ENCODE peak calls at places on chromosomes 11 and 22, in eight cellular contexts. One of them, this sample, is unnamed.

GRCh38 chr22:29011200-29011867 is 50.3 kb downstream of the C22orf31 start:
- DNase-seq in fibroblast of mammary gland: no peak
- DNase-seq in lung: no peak
- DNase-seq in Calu3: no peak
- DNase-seq in osteocyte: no peak
- DNase-seq in tibial nerve: no peak
- DNase-seq in nephron progenitor cell: no peak
- DNase-seq in retinal pigment epithelial cell: no peak
- DNase-seq in this sample: no peak

GRCh38 chr11:13249992-13250391 is 27.6 kb upstream of the BMAL1 start:
- DNase-seq in retinal pigment epithelial cell: no peak
- DNase-seq in fibroblast of mammary gland: peak; percentile 26
- DNase-seq in nephron progenitor cell: no peak
- DNase-seq in osteocyte: no peak
- DNase-seq in tibial nerve: no peak
- DNase-seq in Calu3: no peak
- DNase-seq in lung: no peak
- DNase-seq in this sample: no peak

GRCh38 chr11:10317281-10317755 is 12.4 kb downstream of the ADM start:
- DNase-seq in retinal pigment epithelial cell: no peak
- DNase-seq in osteocyte: no peak
- DNase-seq in tibial nerve: no peak
- DNase-seq in nephron progenitor cell: no peak
- DNase-seq in lung: no peak
- DNase-seq in fibroblast of mammary gland: no peak
- DNase-seq in Calu3: no peak
- DNase-seq in this sample: no peak

GRCh38 chr22:41620646-41621098 is at the start of gene DESI1:
- DNase-seq in nephron progenitor cell: no peak
- DNase-seq in Calu3: peak; percentile 59
- DNase-seq in lung: no peak
- DNase-seq in fibroblast of mammary gland: no peak
- DNase-seq in osteocyte: no peak
- DNase-seq in retinal pigment epithelial cell: no peak
- DNase-seq in tibial nerve: no peak
- DNase-seq in this sample: no peak

GRCh38 chr11:22674470-22675426 is 8.3 kb downstream of the GAS2 start:
- DNase-seq in lung: no peak
- DNase-seq in nephron progenitor cell: no peak
- DNase-seq in Calu3: peak; percentile 54
- DNase-seq in fibroblast of mammary gland: no peak
- DNase-seq in retinal pigment epithelial cell: no peak
- DNase-seq in osteocyte: no peak
- DNase-seq in tibial nerve: no peak
- DNase-seq in this sample: no peak

GRCh38 chr11:48107188-48107704 is 109.4 kb upstream of the OR4B1 start:
- DNase-seq in tibial nerve: no peak
- DNase-seq in nephron progenitor cell: no peak
- DNase-seq in Calu3: no peak
- DNase-seq in osteocyte: peak; percentile 64
- DNase-seq in retinal pigment epithelial cell: no peak
- DNase-seq in lung: no peak
- DNase-seq in fibroblast of mammary gland: peak; percentile 51
- DNase-seq in this sample: peak; percentile 74

GRCh38 chr11:134407321-134407828 is 4.7 kb downstream of the B3GAT1 start:
- DNase-seq in retinal pigment epithelial cell: peak; percentile 57
- DNase-seq in lung: no peak
- DNase-seq in nephron progenitor cell: no peak
- DNase-seq in fibroblast of mammary gland: no peak
- DNase-seq in osteocyte: no peak
- DNase-seq in Calu3: no peak
- DNase-seq in tibial nerve: no peak
- DNase-seq in this sample: no peak

GRCh38 chr11:22244986-22245592 is 52.2 kb downstream of the ANO5 start:
- DNase-seq in retinal pigment epithelial cell: peak; percentile 6
- DNase-seq in tibial nerve: no peak
- DNase-seq in lung: peak; percentile 29
- DNase-seq in Calu3: peak; percentile 5
- DNase-seq in nephron progenitor cell: peak; percentile 51
- DNase-seq in osteocyte: no peak
- DNase-seq in fibroblast of mammary gland: peak; percentile 45
- DNase-seq in this sample: peak; percentile 7

GRCh38 chr11:77619576-77620198 is 17.9 kb downstream of the CLNS1A start:
- DNase-seq in Calu3: peak; percentile 59
- DNase-seq in tibial nerve: peak; percentile 37
- DNase-seq in fibroblast of mammary gland: peak; percentile 57
- DNase-seq in osteocyte: no peak
- DNase-seq in lung: no peak
- DNase-seq in nephron progenitor cell: peak; percentile 15
- DNase-seq in retinal pigment epithelial cell: no peak
- DNase-seq in this sample: peak; percentile 25

GRCh38 chr11:45669956-45670355 is 4.5 kb upstream of the CHST1 start:
- DNase-seq in retinal pigment epithelial cell: no peak
- DNase-seq in nephron progenitor cell: no peak
- DNase-seq in tibial nerve: no peak
- DNase-seq in fibroblast of mammary gland: no peak
- DNase-seq in Calu3: no peak
- DNase-seq in lung: no peak
- DNase-seq in osteocyte: no peak
- DNase-seq in this sample: no peak

GRCh38 chr11:61771995-61772455 is 19.6 kb downstream of the MYRF start:
- DNase-seq in osteocyte: no peak
- DNase-seq in Calu3: no peak
- DNase-seq in tibial nerve: no peak
- DNase-seq in lung: no peak
- DNase-seq in nephron progenitor cell: peak; percentile 49
- DNase-seq in fibroblast of mammary gland: no peak
- DNase-seq in retinal pigment epithelial cell: no peak
- DNase-seq in this sample: no peak

GRCh38 chr11:32830413-32830738 is 649 bp downstream of the PRRG4 start:
- DNase-seq in fibroblast of mammary gland: peak; percentile 24
- DNase-seq in retinal pigment epithelial cell: no peak
- DNase-seq in lung: peak; percentile 71
- DNase-seq in Calu3: peak; percentile 63
- DNase-seq in nephron progenitor cell: no peak
- DNase-seq in tibial nerve: no peak
- DNase-seq in osteocyte: no peak
- DNase-seq in this sample: no peak

GRCh38 chr11:83249972-83250593 is 36.1 kb downstream of the CCDC90B start:
- DNase-seq in fibroblast of mammary gland: peak; percentile 66
- DNase-seq in retinal pigment epithelial cell: no peak
- DNase-seq in nephron progenitor cell: no peak
- DNase-seq in Calu3: no peak
- DNase-seq in lung: no peak
- DNase-seq in tibial nerve: peak; percentile 7
- DNase-seq in osteocyte: no peak
- DNase-seq in this sample: peak; percentile 71

GRCh38 chr11:85423331-85423730 is 203.8 kb downstream of the DLG2 start:
- DNase-seq in fibroblast of mammary gland: no peak
- DNase-seq in Calu3: no peak
- DNase-seq in lung: no peak
- DNase-seq in osteocyte: no peak
- DNase-seq in retinal pigment epithelial cell: no peak
- DNase-seq in tibial nerve: no peak
- DNase-seq in nephron progenitor cell: no peak
- DNase-seq in this sample: no peak

GRCh38 chr11:47714554-47715081 is 551 bp downstream of the AGBL2 start:
- DNase-seq in osteocyte: no peak
- DNase-seq in tibial nerve: peak; percentile 13
- DNase-seq in lung: peak; percentile 29
- DNase-seq in fibroblast of mammary gland: peak; percentile 33
- DNase-seq in retinal pigment epithelial cell: no peak
- DNase-seq in nephron progenitor cell: no peak
- DNase-seq in Calu3: no peak
- DNase-seq in this sample: peak; percentile 52

GRCh38 chr11:13238879-13239514 is 38.6 kb upstream of the BMAL1 start:
- DNase-seq in nephron progenitor cell: peak; percentile 55
- DNase-seq in retinal pigment epithelial cell: no peak
- DNase-seq in tibial nerve: peak; percentile 60
- DNase-seq in osteocyte: no peak
- DNase-seq in Calu3: peak; percentile 68
- DNase-seq in lung: peak; percentile 64
- DNase-seq in fibroblast of mammary gland: peak; percentile 62
- DNase-seq in this sample: peak; percentile 66

GRCh38 chr11:2527621-2528291 is 82.9 kb downstream of the KCNQ1 start:
- DNase-seq in Calu3: no peak
- DNase-seq in nephron progenitor cell: peak; percentile 2
- DNase-seq in tibial nerve: no peak
- DNase-seq in retinal pigment epithelial cell: no peak
- DNase-seq in osteocyte: no peak
- DNase-seq in fibroblast of mammary gland: no peak
- DNase-seq in lung: no peak
- DNase-seq in this sample: no peak

GRCh38 chr11:2528301-2529050 is 83.7 kb downstream of the KCNQ1 start:
- DNase-seq in tibial nerve: no peak
- DNase-seq in nephron progenitor cell: no peak
- DNase-seq in lung: no peak
- DNase-seq in Calu3: no peak
- DNase-seq in osteocyte: no peak
- DNase-seq in retinal pigment epithelial cell: no peak
- DNase-seq in fibroblast of mammary gland: no peak
- DNase-seq in this sample: no peak

GRCh38 chr11:2525941-2526807 is 81.4 kb downstream of the KCNQ1 start:
- DNase-seq in osteocyte: peak; percentile 80
- DNase-seq in fibroblast of mammary gland: no peak
- DNase-seq in tibial nerve: no peak
- DNase-seq in retinal pigment epithelial cell: no peak
- DNase-seq in Calu3: no peak
- DNase-seq in nephron progenitor cell: peak; percentile 1
- DNase-seq in lung: no peak
- DNase-seq in this sample: no peak

GRCh38 chr11:2525166-2525861 is 80.5 kb downstream of the KCNQ1 start:
- DNase-seq in Calu3: no peak
- DNase-seq in retinal pigment epithelial cell: no peak
- DNase-seq in fibroblast of mammary gland: no peak
- DNase-seq in lung: no peak
- DNase-seq in nephron progenitor cell: peak; percentile 4
- DNase-seq in tibial nerve: no peak
- DNase-seq in osteocyte: peak; percentile 75
- DNase-seq in this sample: no peak

DNA sequence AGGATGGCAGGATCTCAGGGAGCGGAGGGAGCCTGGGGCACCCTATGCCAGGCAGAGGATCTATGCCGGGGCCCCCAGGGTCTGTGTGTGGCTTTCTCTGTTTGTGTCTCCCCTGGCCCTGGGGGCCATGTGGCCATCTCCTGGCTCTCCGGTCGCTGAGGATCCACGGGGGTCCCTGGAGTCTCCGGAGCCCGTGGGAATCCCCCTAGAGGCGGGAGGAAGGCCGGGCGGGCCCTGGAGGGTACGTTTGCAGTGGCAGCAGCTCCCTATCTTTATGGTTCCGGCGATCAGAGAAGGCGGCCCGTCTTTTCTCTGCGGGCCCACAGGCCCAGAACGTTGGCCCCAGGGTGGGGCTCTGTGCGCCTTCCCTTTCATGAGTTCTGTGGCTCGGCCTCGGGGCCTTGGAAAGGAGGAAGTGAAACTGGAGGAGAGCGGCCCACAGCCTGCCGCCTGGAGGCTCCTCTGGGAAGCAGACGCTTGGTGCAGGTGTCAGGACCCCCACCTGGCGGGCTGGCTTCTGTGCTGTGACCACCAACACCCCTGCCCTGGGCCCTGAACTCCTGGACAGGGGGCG is 82.1 kb downstream of the KCNQ1 start:
- DNase-seq in osteocyte: peak; percentile 81
- DNase-seq in lung: peak; percentile 50
- DNase-seq in Calu3: peak; percentile 58
- DNase-seq in tibial nerve: no peak
- DNase-seq in retinal pigment epithelial cell: no peak
- DNase-seq in nephron progenitor cell: peak; percentile 26
- DNase-seq in fibroblast of mammary gland: no peak
- DNase-seq in this sample: no peak
- TF ChIP-seq CTCF in osteocyte: no peak
- TF ChIP-seq CTCF in lung: no peak
- TF ChIP-seq CTCF in Calu3: peak; percentile 17
- TF ChIP-seq CTCF in tibial nerve: no peak
- TF ChIP-seq CTCF in retinal pigment epithelial cell: no peak
- TF ChIP-seq CTCF in nephron progenitor cell: no peak
- TF ChIP-seq CTCF in fibroblast of mammary gland: no peak
- TF ChIP-seq CTCF in this sample: no peak

GRCh38 chr11:117612111-117612510 is 184.9 kb downstream of the DSCAML1 start:
- DNase-seq in lung: no peak
- DNase-seq in fibroblast of mammary gland: no peak
- DNase-seq in osteocyte: no peak
- DNase-seq in retinal pigment epithelial cell: no peak
- DNase-seq in Calu3: no peak
- DNase-seq in nephron progenitor cell: no peak
- DNase-seq in tibial nerve: no peak
- DNase-seq in this sample: no peak

GRCh38 chr11:117618273-117618672 is 178.7 kb downstream of the DSCAML1 start:
- DNase-seq in fibroblast of mammary gland: no peak
- DNase-seq in osteocyte: no peak
- DNase-seq in nephron progenitor cell: no peak
- DNase-seq in retinal pigment epithelial cell: no peak
- DNase-seq in lung: no peak
- DNase-seq in tibial nerve: no peak
- DNase-seq in Calu3: no peak
- DNase-seq in this sample: no peak

GRCh38 chr11:117613521-117613920 is 183.5 kb downstream of the DSCAML1 start:
- DNase-seq in osteocyte: no peak
- DNase-seq in Calu3: no peak
- DNase-seq in lung: no peak
- DNase-seq in fibroblast of mammary gland: no peak
- DNase-seq in nephron progenitor cell: no peak
- DNase-seq in retinal pigment epithelial cell: no peak
- DNase-seq in tibial nerve: no peak
- DNase-seq in this sample: no peak

GRCh38 chr11:117616979-117617378 is 180.0 kb downstream of the DSCAML1 start:
- DNase-seq in fibroblast of mammary gland: no peak
- DNase-seq in nephron progenitor cell: no peak
- DNase-seq in osteocyte: no peak
- DNase-seq in lung: no peak
- DNase-seq in retinal pigment epithelial cell: no peak
- DNase-seq in Calu3: no peak
- DNase-seq in tibial nerve: no peak
- DNase-seq in this sample: no peak

GRCh38 chr11:117614695-117615094 is 182.3 kb downstream of the DSCAML1 start:
- DNase-seq in osteocyte: no peak
- DNase-seq in lung: no peak
- DNase-seq in fibroblast of mammary gland: no peak
- DNase-seq in nephron progenitor cell: no peak
- DNase-seq in tibial nerve: no peak
- DNase-seq in retinal pigment epithelial cell: no peak
- DNase-seq in Calu3: no peak
- DNase-seq in this sample: no peak
- TF ChIP-seq CTCF in osteocyte: no peak
- TF ChIP-seq CTCF in lung: no peak
- TF ChIP-seq CTCF in fibroblast of mammary gland: no peak
- TF ChIP-seq CTCF in nephron progenitor cell: no peak
- TF ChIP-seq CTCF in tibial nerve: no peak
- TF ChIP-seq CTCF in retinal pigment epithelial cell: peak; percentile 14
- TF ChIP-seq CTCF in Calu3: no peak
- TF ChIP-seq CTCF in this sample: no peak

GRCh38 chr22:38435010-38435409 is 20.0 kb downstream of the KCNJ4 start:
- DNase-seq in fibroblast of mammary gland: no peak
- DNase-seq in osteocyte: no peak
- DNase-seq in retinal pigment epithelial cell: no peak
- DNase-seq in tibial nerve: no peak
- DNase-seq in Calu3: no peak
- DNase-seq in lung: no peak
- DNase-seq in nephron progenitor cell: no peak
- DNase-seq in this sample: no peak
- TF ChIP-seq CTCF in fibroblast of mammary gland: no peak
- TF ChIP-seq CTCF in osteocyte: no peak
- TF ChIP-seq CTCF in retinal pigment epithelial cell: peak; percentile 6
- TF ChIP-seq CTCF in tibial nerve: no peak
- TF ChIP-seq CTCF in Calu3: no peak
- TF ChIP-seq CTCF in lung: no peak
- TF ChIP-seq CTCF in nephron progenitor cell: no peak
- TF ChIP-seq CTCF in this sample: no peak

GRCh38 chr11:94524293-94524692 is 12.0 kb downstream of the C11orf97 start:
- DNase-seq in tibial nerve: no peak
- DNase-seq in osteocyte: no peak
- DNase-seq in nephron progenitor cell: no peak
- DNase-seq in lung: no peak
- DNase-seq in fibroblast of mammary gland: no peak
- DNase-seq in retinal pigment epithelial cell: no peak
- DNase-seq in Calu3: no peak
- DNase-seq in this sample: no peak
- TF ChIP-seq CTCF in tibial nerve: no peak
- TF ChIP-seq CTCF in osteocyte: no peak
- TF ChIP-seq CTCF in nephron progenitor cell: no peak
- TF ChIP-seq CTCF in lung: no peak
- TF ChIP-seq CTCF in fibroblast of mammary gland: no peak
- TF ChIP-seq CTCF in retinal pigment epithelial cell: no peak
- TF ChIP-seq CTCF in Calu3: no peak
- TF ChIP-seq CTCF in this sample: no peak

This sample was measured in foreskin fibroblast.